ENCODE peak calls at places on chromosomes 4 and X, in nine cellular contexts. H is sigmoid colon, P is HCT116, Z is breast epithelium, N is endothelial cell of umbilical vein, G is K562, R is transverse colon, M is stomach, O is prostate gland. X is an unnamed sample.

GRCh38 chr4:65033899-65034298 is 624.6 kb upstream of the TECRL start:
- DNase-seq in H (no peak), P (no peak), Z (no peak), N (no peak), G (no peak), R (no peak), M (no peak), O (no peak), X (no peak)

GRCh38 chr4:1202526-1203378 is 30.4 kb upstream of the SPON2 start:
- DNase-seq in H (peak; percentile 64), P (no peak), Z (peak; percentile 8), N (no peak), G (no peak), R (peak; percentile 8), M (peak; percentile 17), O (no peak), X (peak; percentile 59)

GRCh38 chr4:7904942-7905341 is 34.7 kb downstream of the AFAP1 start:
- DNase-seq in H (peak; percentile 77), P (no peak), Z (no peak), N (no peak), G (no peak), R (no peak), M (no peak), O (no peak), X (no peak)

GRCh38 chrX:70079297-70079696 is 17.0 kb downstream of the OTUD6A start:
- DNase-seq in H (no peak), P (no peak), Z (no peak), N (no peak), G (no peak), R (no peak), M (no peak), O (no peak), X (no peak)

GRCh38 chrX:24839331-24839730 is 145.6 kb downstream of the POLA1 start:
- DNase-seq in H (no peak), P (no peak), Z (no peak), N (no peak), G (no peak), R (no peak), M (no peak), O (no peak), X (no peak)

GRCh38 chrX:118251251-118251650 is 94.7 kb upstream of the WDR44 start:
- DNase-seq in H (no peak), P (no peak), Z (no peak), N (no peak), G (no peak), R (no peak), M (no peak), O (no peak), X (no peak)

GRCh38 chrX:53374222-53374820 is 48.1 kb downstream of the SMC1A start:
- DNase-seq in H (no peak), P (no peak), Z (no peak), N (no peak), G (peak; percentile 69), R (no peak), M (no peak), O (no peak), X (no peak)

GRCh38 chrX:132214518-132214917 is 4.7 kb downstream of the RAP2C start:
- DNase-seq in H (no peak), P (no peak), Z (no peak), N (no peak), G (no peak), R (no peak), M (no peak), O (no peak), X (no peak)

GRCh38 chr4:13483142-13484044 is 747 bp downstream of the RAB28 start:
- DNase-seq in H (peak; percentile 85), P (peak; percentile 10), Z (peak; percentile 35), N (peak; percentile 77), G (peak; percentile 14), R (peak; percentile 36), M (peak; percentile 39), O (peak; percentile 27), X (peak; percentile 78)

GRCh38 chrX:49187028-49187394 is 838 bp upstream of the PRICKLE3 start:
- DNase-seq in H (no peak), P (no peak), Z (no peak), N (no peak), G (no peak), R (no peak), M (no peak), O (no peak), X (no peak)

GRCh38 chrX:102837843-102838242 is 99.2 kb upstream of the RAB40AL start:
- DNase-seq in H (no peak), P (no peak), Z (no peak), N (no peak), G (no peak), R (no peak), M (no peak), O (no peak), X (no peak)

GRCh38 chrX:43892471-43892870 is 10.2 kb upstream of the MAOB start:
- DNase-seq in H (no peak), P (no peak), Z (no peak), N (no peak), G (no peak), R (no peak), M (no peak), O (no peak), X (no peak)

GRCh38 chr4:82431026-82431745 is 796 bp downstream of the ENOPH1 start:
- DNase-seq in H (no peak), P (no peak), Z (peak; percentile 29), N (no peak), G (peak; percentile 23), R (peak; percentile 64), M (peak; percentile 54), O (peak; percentile 11), X (no peak)
- H3K4me1 ChIP-seq in H (no peaks in the 10 kb centered on the region), P (peaks cover 31% of the 10 kb centered on the region), Z (no peaks in the 10 kb centered on the region), N (peaks cover 22% of the 10 kb centered on the region), G (peaks cover 26% of the 10 kb centered on the region), R (peaks cover 42% of the 10 kb centered on the region), M (peaks cover 27% of the 10 kb centered on the region), O (peaks cover 3% of the 10 kb centered on the region), X (peaks cover 41% of the 10 kb centered on the region)

GRCh38 chrX:1453951-1454785 is 1.5 kb upstream of the ASMTL start:
- DNase-seq in H (peak; percentile 91), P (peak; percentile 36), Z (peak; percentile 73), N (peak; percentile 88), G (peak; percentile 68), R (peak; percentile 91), M (peak; percentile 88), O (peak; percentile 80), X (peak; percentile 92)

GRCh38 chrX:1451251-1451675 is 1.4 kb downstream of the ASMTL start:
- DNase-seq in H (peak; percentile 66), P (no peak), Z (no peak), N (no peak), G (no peak), R (no peak), M (no peak), O (no peak), X (peak; percentile 65)

GRCh38 chrX:1451676-1452496 is 823 bp downstream of the ASMTL start:
- DNase-seq in H (peak; percentile 80), P (no peak), Z (no peak), N (no peak), G (no peak), R (peak; percentile 33), M (peak; percentile 24), O (no peak), X (peak; percentile 78)

GRCh38 chrX:1452497-1453389 is at the start of gene ASMTL:
- DNase-seq in H (peak; percentile 100), P (peak; percentile 91), Z (peak; percentile 98), N (peak; percentile 99), G (peak; percentile 94), R (peak; percentile 100), M (peak; percentile 100), O (peak; percentile 100), X (peak; percentile 100)

GRCh38 chrX:1453390-1453783 is 678 bp upstream of the ASMTL start:
- DNase-seq in H (no peak), P (no peak), Z (no peak), N (no peak), G (no peak), R (no peak), M (no peak), O (no peak), X (peak; percentile 92)
- TF ChIP-seq POLR2AphosphoS5 in H (peak; percentile 51), P (no peak), Z (no peak), N (no peak), G (no peak), R (no peak), M (no peak), O (no peak), X (no peak)

DNA sequence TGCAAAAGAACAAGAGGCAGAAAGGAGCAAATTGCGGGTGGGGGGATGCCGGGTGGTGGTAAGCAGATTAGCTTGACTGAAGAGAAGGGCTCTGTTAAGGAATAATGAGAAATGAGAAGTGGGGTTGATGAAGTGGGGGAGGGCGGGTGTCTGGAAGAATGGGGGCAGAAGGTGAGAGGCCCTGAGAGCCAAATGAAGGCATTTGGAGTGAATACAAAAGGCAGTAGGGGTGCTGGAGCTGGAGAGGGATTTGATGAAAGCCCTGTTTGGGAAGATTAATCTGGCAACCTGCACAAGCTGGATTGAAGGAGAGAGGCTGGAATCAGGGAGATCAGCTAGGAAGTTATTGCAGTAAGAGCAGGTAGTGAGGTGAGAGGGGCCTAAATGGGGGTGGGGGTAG is 82.1 kb downstream of the GUCY2F start:
- DNase-seq in H (no peak), P (no peak), Z (no peak), N (no peak), G (no peak), R (no peak), M (no peak), O (no peak), X (no peak)
- H3K4me1 ChIP-seq in H (no peaks in the 10 kb centered on the region), P (no peaks in the 10 kb centered on the region), Z (no peaks in the 10 kb centered on the region), N (no peaks in the 10 kb centered on the region), G (no peaks in the 10 kb centered on the region), R (no peaks in the 10 kb centered on the region), M (no peaks in the 10 kb centered on the region), O (no peaks in the 10 kb centered on the region), X (no peaks in the 10 kb centered on the region)

DNA sequence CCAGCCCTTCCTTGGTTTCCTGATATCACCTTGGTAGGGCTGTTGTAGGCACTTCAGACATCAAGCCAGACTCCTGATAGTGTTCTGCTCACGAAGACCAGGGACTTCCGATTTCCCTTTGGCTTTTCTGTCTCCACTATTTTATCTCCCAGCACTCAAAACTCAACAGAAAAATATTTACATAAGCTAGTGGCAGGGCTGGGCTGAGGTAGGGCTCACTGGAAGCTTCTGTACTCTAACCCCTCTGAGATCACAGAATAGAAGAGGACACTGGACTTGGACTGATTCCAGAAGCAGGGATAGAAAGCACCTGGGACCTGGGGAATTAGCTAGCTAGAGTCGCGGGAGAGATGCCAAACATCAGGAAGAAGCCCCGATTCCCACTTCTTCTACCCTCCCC is 34.3 kb upstream of the EFNB1 start:
- DNase-seq in H (no peak), P (no peak), Z (no peak), N (no peak), G (no peak), R (no peak), M (no peak), O (no peak), X (no peak)
- TF ChIP-seq POLR2AphosphoS5 in H (no peak), P (no peak), Z (no peak), N (no peak), G (no peak), R (no peak), M (no peak), O (no peak), X (no peak)

GRCh38 chr4:40559585-40560465 is 69.8 kb downstream of the RBM47 start:
- DNase-seq in H (no peak), P (no peak), Z (no peak), N (no peak), G (no peak), R (no peak), M (no peak), O (no peak), X (no peak)
- H3K4me1 ChIP-seq in H (no peaks in the 10 kb centered on the region), P (peaks cover 52% of the 10 kb centered on the region), Z (no peaks in the 10 kb centered on the region), N (no peaks in the 10 kb centered on the region), G (no peaks in the 10 kb centered on the region), R (no peaks in the 10 kb centered on the region), M (peaks cover 13% of the 10 kb centered on the region), O (peaks cover 11% of the 10 kb centered on the region), X (no peaks in the 10 kb centered on the region)